ENCODE peak calls at places on chromosomes 4 and X, in six cellular contexts. J is uterus; A is CD4-positive, alpha-beta T cell; B is body of pancreas; C is endodermal cell; F is Panc1. T is an unnamed sample.

GRCh38 chr4:120232050-120232449 is 165.4 kb upstream of the MAD2L1 start:
- DNase-seq in A (no peak), F (no peak), J (no peak), C (no peak), B (no peak), T (no peak)

GRCh38 chr4:105280338-105280809 is 133.7 kb downstream of the TET2 start:
- DNase-seq in C (no peak), A (no peak), B (no peak), F (no peak), J (no peak), T (no peak)

GRCh38 chrX:120749141-120749846 is 119.4 kb upstream of the C1GALT1C1 start:
- DNase-seq in C (no peak), A (no peak), J (no peak), B (no peak), F (no peak), T (no peak)

GRCh38 chr4:36285784-36286480 is 4.5 kb downstream of the DTHD1 start:
- DNase-seq in C (no peak), A (peak; percentile 43), J (no peak), B (no peak), F (no peak), T (no peak)

GRCh38 chr4:7945709-7946380 is 6.2 kb upstream of the AFAP1 start:
- DNase-seq in C (no peak), A (no peak), F (no peak), B (no peak), J (peak; percentile 54), T (no peak)

GRCh38 chr4:16032871-16033505 is 50.8 kb downstream of the PROM1 start:
- DNase-seq in J (no peak), F (no peak), B (no peak), A (no peak), C (no peak), T (no peak)

GRCh38 chrX:47831788-47832187 is 4.9 kb upstream of the ZNF81 start:
- DNase-seq in F (peak; percentile 28), A (peak; percentile 31), C (peak; percentile 82), B (peak; percentile 36), J (no peak), T (no peak)

GRCh38 chr4:108113229-108113628 is 55.5 kb downstream of the LEF1 start:
- DNase-seq in F (no peak), B (no peak), C (no peak), J (no peak), A (peak; percentile 46), T (no peak)

GRCh38 chr4:89242864-89243740 is 64.5 kb downstream of the GPRIN3 start:
- DNase-seq in B (no peak), A (no peak), F (no peak), C (no peak), J (no peak), T (no peak)

GRCh38 chr4:140719693-140720092 is 36.5 kb downstream of the TBC1D9 start:
- DNase-seq in A (no peak), F (no peak), B (no peak), C (no peak), J (no peak), T (no peak)

GRCh38 chr4:169256856-169257756 is 13.7 kb downstream of the SH3RF1 start:
- DNase-seq in J (no peak), B (no peak), C (no peak), F (no peak), A (no peak), T (no peak)

GRCh38 chrX:2894885-2895292 is 34.2 kb downstream of the ARSD start:
- DNase-seq in B (peak; percentile 39), A (no peak), J (peak; percentile 23), F (no peak), C (peak; percentile 48), T (no peak)

GRCh38 chrX:103730746-103731508 is 20.2 kb downstream of the TMEM31 start:
- DNase-seq in F (no peak), A (no peak), J (no peak), B (no peak), C (peak; percentile 87), T (no peak)

GRCh38 chr4:119728692-119729593 is 100.3 kb upstream of the PDE5A start:
- DNase-seq in J (no peak), C (no peak), F (peak; percentile 53), A (no peak), B (no peak), T (no peak)

GRCh38 chr4:120830204-120830603 is 92.3 kb downstream of the PRDM5 start:
- DNase-seq in A (no peak), J (no peak), B (no peak), F (no peak), C (no peak), T (no peak)

GRCh38 chr4:186829740-186830449 is 106.2 kb upstream of the FAT1 start:
- DNase-seq in C (no peak), F (no peak), A (no peak), J (no peak), B (no peak), T (no peak)

GRCh38 chrX:31717474-31717873 is 645.6 kb upstream of the FTHL17 start:
- DNase-seq in A (no peak), F (no peak), J (no peak), C (no peak), B (no peak), T (no peak)

GRCh38 chr4:81255524-81255923 is 40.5 kb upstream of the PRKG2 start:
- DNase-seq in F (no peak), J (no peak), B (no peak), A (no peak), C (no peak), T (no peak)

GRCh38 chrX:19332983-19333382 is 10.7 kb upstream of the PDHA1 start:
- DNase-seq in J (peak; percentile 28), A (no peak), B (no peak), F (no peak), C (peak; percentile 55), T (no peak)

GRCh38 chrX:35351212-35351611 is 408.6 kb downstream of the FAM47B start:
- DNase-seq in J (no peak), F (no peak), A (no peak), C (no peak), B (no peak), T (no peak)

GRCh38 chrX:111652719-111653118 is 28.3 kb upstream of the ALG13 start:
- DNase-seq in F (no peak), C (no peak), B (no peak), J (no peak), A (no peak), T (no peak)

GRCh38 chr4:65071532-65071931 is 598.8 kb downstream of the EPHA5 start:
- DNase-seq in A (no peak), B (no peak), J (no peak), C (no peak), F (no peak), T (no peak)

GRCh38 chrX:45006002-45006800 is 133.2 kb downstream of the KDM6A start:
- DNase-seq in A (no peak), J (no peak), B (no peak), F (no peak), C (peak; percentile 71), T (no peak)

GRCh38 chr4:2791518-2792395 is 1.1 kb upstream of the SH3BP2 start:
- DNase-seq in J (peak; percentile 17), F (no peak), C (peak; percentile 61), A (no peak), B (peak; percentile 21), T (no peak)

GRCh38 chr4:109232666-109233065 is 69.8 kb downstream of the COL25A1 start:
- DNase-seq in C (no peak), J (no peak), F (no peak), A (no peak), B (no peak), T (no peak)

GRCh38 chr4:109231331-109231730 is 71.1 kb downstream of the COL25A1 start:
- DNase-seq in B (no peak), F (no peak), J (no peak), C (no peak), A (no peak), T (no peak)

GRCh38 chr4:109235683-109236082 is 66.8 kb downstream of the COL25A1 start:
- DNase-seq in A (no peak), C (no peak), F (no peak), J (no peak), B (no peak), T (no peak)

GRCh38 chr4:109233585-109233984 is 68.9 kb downstream of the COL25A1 start:
- DNase-seq in B (no peak), C (no peak), A (no peak), F (no peak), J (no peak), T (no peak)

DNA sequence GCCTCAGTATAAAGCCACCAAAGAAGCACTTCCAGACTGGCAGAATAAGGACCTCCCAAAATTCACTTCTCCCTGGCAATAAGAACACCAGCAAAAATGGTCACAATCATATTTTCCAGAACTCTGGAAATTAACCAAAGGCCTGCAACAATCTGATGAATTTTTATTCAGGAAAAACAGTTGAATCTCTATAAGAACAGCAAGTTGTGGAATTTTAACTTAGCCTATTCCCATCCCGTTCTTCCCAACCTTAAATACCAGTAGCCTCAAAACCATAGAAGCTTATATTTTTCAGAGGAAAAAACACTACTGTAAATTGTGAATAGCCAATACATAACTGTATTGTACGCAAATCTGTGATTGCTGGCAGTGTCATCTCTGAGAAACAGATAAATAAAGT is 67.9 kb downstream of the COL25A1 start:
- DNase-seq in A (no peak), F (no peak), C (no peak), B (no peak), J (no peak), T (no peak)
- H3K27ac ChIP-seq in A (no peak overlapping the region), F (no peak overlapping the region), C (no peak overlapping the region), B (no peak overlapping the region), J (no peak overlapping the region), T (no peak overlapping the region)

GRCh38 chrX:13487731-13488505 is 81.5 kb upstream of the EGFL6 start:
- DNase-seq in J (peak; percentile 37), A (peak; percentile 11), C (peak; percentile 79), F (peak; percentile 48), B (peak; percentile 45), T (no peak)
- H3K27ac ChIP-seq in J (peak overlapping the region; percentile 83), A (no peak overlapping the region), C (peak overlapping the region; percentile 34), F (peak overlapping the region; percentile 88), B (peak overlapping the region; percentile 74), T (no peak overlapping the region)

GRCh38 chrX:53279296-53280237 is 1.8 kb downstream of the IQSEC2 start:
- DNase-seq in J (no peak), A (no peak), B (no peak), C (peak; percentile 78), F (no peak), T (no peak)

GRCh38 chrX:53281321-53281822 is at the start of gene IQSEC2:
- DNase-seq in F (no peak), J (peak; percentile 94), A (no peak), B (peak; percentile 80), C (peak; percentile 86), T (peak; percentile 52)

GRCh38 chrX:53282313-53282712 is 929 bp upstream of the IQSEC2 start:
- DNase-seq in F (no peak), C (peak; percentile 46), B (no peak), J (peak; percentile 55), A (no peak), T (peak; percentile 34)

GRCh38 chrX:53280703-53281320 is 572 bp downstream of the IQSEC2 start:
- DNase-seq in C (peak; percentile 65), B (no peak), A (no peak), J (peak; percentile 71), F (no peak), T (no peak)

GRCh38 chrX:53280316-53280702 is 1.1 kb downstream of the IQSEC2 start:
- DNase-seq in B (no peak), J (no peak), F (no peak), C (peak; percentile 31), A (no peak), T (no peak)
- H3K27ac ChIP-seq in B (no peak overlapping the region), J (peak overlapping the region; percentile 84), F (peak overlapping the region; percentile 90), C (no peak overlapping the region), A (no peak overlapping the region), T (no peak overlapping the region)

GRCh38 chr4:69467797-69468196 is 27.9 kb downstream of the UGT2B4 start:
- DNase-seq in A (no peak), J (no peak), F (no peak), B (no peak), C (peak; percentile 85), T (no peak)
- H3K27ac ChIP-seq in A (no peak overlapping the region), J (no peak overlapping the region), F (no peak overlapping the region), B (no peak overlapping the region), C (no peak overlapping the region), T (no peak overlapping the region)